ENCODE peak calls at places on chromosomes 11 and 22, in four cellular contexts. One of them, this sample, is unnamed.

GRCh38 chr11:37503411-37504065 is 905.5 kb upstream of the RAG2 start:
- ATAC-seq in activated T-helper 17 cell treated with anti-CD3 and anti-CD28 coated beads, Interleukin-2, amount 50 U/mL, for 72 hours: no peak
- ATAC-seq in left ventricle myocardium superior: no peak
- ATAC-seq in stimulated activated memory B cell treated with anti-CD40 and anti-IgM and Interleukin-4, amounts not matched to agents 10 μg/mL and 1 μg/mL and 100 μg/mL, for 72 hours: no peak
- ATAC-seq in this sample: no peak

GRCh38 chr11:12100886-12101285 is 9.5 kb upstream of the MICAL2 start:
- ATAC-seq in activated T-helper 17 cell treated with anti-CD3 and anti-CD28 coated beads, Interleukin-2, amount 50 U/mL, for 72 hours: no peak
- ATAC-seq in left ventricle myocardium superior: peak; percentile 83
- ATAC-seq in stimulated activated memory B cell treated with anti-CD40 and anti-IgM and Interleukin-4, amounts not matched to agents 10 μg/mL and 1 μg/mL and 100 μg/mL, for 72 hours: no peak
- ATAC-seq in this sample: no peak

GRCh38 chr11:31820438-31820818 is 9.3 kb upstream of the PAX6 start:
- ATAC-seq in stimulated activated memory B cell treated with anti-CD40 and anti-IgM and Interleukin-4, amounts not matched to agents 10 μg/mL and 1 μg/mL and 100 μg/mL, for 72 hours: no peak
- ATAC-seq in left ventricle myocardium superior: no peak
- ATAC-seq in activated T-helper 17 cell treated with anti-CD3 and anti-CD28 coated beads, Interleukin-2, amount 50 U/mL, for 72 hours: no peak
- ATAC-seq in this sample: peak; percentile 19

GRCh38 chr22:20653795-20654342 is 120.0 kb upstream of the SERPIND1 start:
- ATAC-seq in left ventricle myocardium superior: no peak
- ATAC-seq in activated T-helper 17 cell treated with anti-CD3 and anti-CD28 coated beads, Interleukin-2, amount 50 U/mL, for 72 hours: no peak
- ATAC-seq in stimulated activated memory B cell treated with anti-CD40 and anti-IgM and Interleukin-4, amounts not matched to agents 10 μg/mL and 1 μg/mL and 100 μg/mL, for 72 hours: no peak
- ATAC-seq in this sample: no peak

GRCh38 chr11:76665172-76665571 is 5.4 kb downstream of the LRRC32 start:
- ATAC-seq in stimulated activated memory B cell treated with anti-CD40 and anti-IgM and Interleukin-4, amounts not matched to agents 10 μg/mL and 1 μg/mL and 100 μg/mL, for 72 hours: no peak
- ATAC-seq in left ventricle myocardium superior: no peak
- ATAC-seq in activated T-helper 17 cell treated with anti-CD3 and anti-CD28 coated beads, Interleukin-2, amount 50 U/mL, for 72 hours: peak; percentile 16
- ATAC-seq in this sample: no peak

GRCh38 chr11:118051611-118052461 is 25.0 kb upstream of the TMPRSS4 start:
- ATAC-seq in activated T-helper 17 cell treated with anti-CD3 and anti-CD28 coated beads, Interleukin-2, amount 50 U/mL, for 72 hours: peak; percentile 85
- ATAC-seq in stimulated activated memory B cell treated with anti-CD40 and anti-IgM and Interleukin-4, amounts not matched to agents 10 μg/mL and 1 μg/mL and 100 μg/mL, for 72 hours: peak; percentile 88
- ATAC-seq in left ventricle myocardium superior: no peak
- ATAC-seq in this sample: peak; percentile 30

GRCh38 chr11:122690801-122691649 is 35.5 kb downstream of the UBASH3B start:
- ATAC-seq in stimulated activated memory B cell treated with anti-CD40 and anti-IgM and Interleukin-4, amounts not matched to agents 10 μg/mL and 1 μg/mL and 100 μg/mL, for 72 hours: no peak
- ATAC-seq in left ventricle myocardium superior: peak; percentile 81
- ATAC-seq in activated T-helper 17 cell treated with anti-CD3 and anti-CD28 coated beads, Interleukin-2, amount 50 U/mL, for 72 hours: peak; percentile 16
- ATAC-seq in this sample: no peak

GRCh38 chr11:128246364-128247234 is 340.8 kb downstream of the ETS1 start:
- ATAC-seq in stimulated activated memory B cell treated with anti-CD40 and anti-IgM and Interleukin-4, amounts not matched to agents 10 μg/mL and 1 μg/mL and 100 μg/mL, for 72 hours: no peak
- ATAC-seq in left ventricle myocardium superior: peak; percentile 82
- ATAC-seq in activated T-helper 17 cell treated with anti-CD3 and anti-CD28 coated beads, Interleukin-2, amount 50 U/mL, for 72 hours: no peak
- ATAC-seq in this sample: no peak

GRCh38 chr22:46390652-46391301 is 55.3 kb downstream of the TRMU start:
- ATAC-seq in left ventricle myocardium superior: peak; percentile 80
- ATAC-seq in activated T-helper 17 cell treated with anti-CD3 and anti-CD28 coated beads, Interleukin-2, amount 50 U/mL, for 72 hours: no peak
- ATAC-seq in stimulated activated memory B cell treated with anti-CD40 and anti-IgM and Interleukin-4, amounts not matched to agents 10 μg/mL and 1 μg/mL and 100 μg/mL, for 72 hours: no peak
- ATAC-seq in this sample: peak; percentile 40

GRCh38 chr11:46896719-46897406 is 21.5 kb downstream of the LRP4 start:
- ATAC-seq in stimulated activated memory B cell treated with anti-CD40 and anti-IgM and Interleukin-4, amounts not matched to agents 10 μg/mL and 1 μg/mL and 100 μg/mL, for 72 hours: peak; percentile 44
- ATAC-seq in activated T-helper 17 cell treated with anti-CD3 and anti-CD28 coated beads, Interleukin-2, amount 50 U/mL, for 72 hours: peak; percentile 42
- ATAC-seq in left ventricle myocardium superior: peak; percentile 25
- ATAC-seq in this sample: no peak

GRCh38 chr11:119206512-119207299 is 567 bp downstream of the CBL start:
- ATAC-seq in stimulated activated memory B cell treated with anti-CD40 and anti-IgM and Interleukin-4, amounts not matched to agents 10 μg/mL and 1 μg/mL and 100 μg/mL, for 72 hours: peak; percentile 64
- ATAC-seq in left ventricle myocardium superior: peak; percentile 41
- ATAC-seq in activated T-helper 17 cell treated with anti-CD3 and anti-CD28 coated beads, Interleukin-2, amount 50 U/mL, for 72 hours: peak; percentile 57
- ATAC-seq in this sample: peak; percentile 26